ENCODE peak calls at places on chromosomes 16 and 17, in seven cellular contexts. D is Ammon's horn, J is caudate nucleus, F is RPMI8226, L is kidney tubule cell, B is Calu3, Z is posterior vena cava. Q is an unnamed sample.

GRCh38 chr16:80120899-80121521 is 419.8 kb upstream of the DYNLRB2 start:
- DNase-seq in Z (no peak), L (no peak), F (no peak), D (no peak), J (no peak), B (no peak), Q (no peak)

GRCh38 chr17:68344701-68345136 is 53.4 kb downstream of the ARSG start:
- DNase-seq in D (no peak), B (no peak), J (no peak), L (no peak), F (no peak), Z (no peak), Q (no peak)

GRCh38 chr16:81451753-81452680 is 7.4 kb downstream of the CMIP start:
- DNase-seq in L (peak), D (peak), B (no peak), F (no peak), Z (peak), J (no peak), Q (peak)

GRCh38 chr16:53511403-53512280 is 8.6 kb upstream of the AKTIP start:
- DNase-seq in L (peak), Z (no peak), F (no peak), J (no peak), D (no peak), B (peak), Q (peak)

GRCh38 chr17:38896373-38896954 is 26.6 kb downstream of the LASP1 start:
- DNase-seq in B (no peak), L (no peak), Z (no peak), J (no peak), D (no peak), F (no peak), Q (no peak)

GRCh38 chr17:26773189-26774188 is 520.4 kb upstream of the WSB1 start:
- DNase-seq in F (no peak), J (no peak), L (no peak), Z (peak), D (no peak), B (no peak), Q (no peak)

GRCh38 chr16:35102780-35103403 is 1643.5 kb downstream of the TP53TG3F start:
- DNase-seq in Z (no peak), D (no peak), L (no peak), B (no peak), J (no peak), F (peak), Q (no peak)

GRCh38 chr17:65173284-65173793 is 36.2 kb downstream of the RGS9 start:
- DNase-seq in D (no peak), F (peak), B (peak), L (peak), Z (no peak), J (no peak), Q (no peak)

GRCh38 chr16:85367485-85367884 is 245.6 kb upstream of the GSE1 start:
- DNase-seq in B (no peak), L (no peak), J (no peak), F (no peak), D (no peak), Z (no peak), Q (no peak)

GRCh38 chr17:50080096-50080480 is 15.1 kb upstream of the PDK2 start:
- DNase-seq in J (no peak), F (no peak), B (no peak), D (no peak), L (no peak), Z (no peak), Q (no peak)

GRCh38 chr17:71793550-71793949 is 327.3 kb upstream of the SOX9 start:
- DNase-seq in D (no peak), J (no peak), L (peak), B (no peak), F (no peak), Z (no peak), Q (no peak)

GRCh38 chr17:66649818-66650489 is 185.0 kb upstream of the CACNG5 start:
- DNase-seq in F (no peak), D (no peak), J (no peak), Z (no peak), B (no peak), L (no peak), Q (no peak)

GRCh38 chr16:80369559-80369958 is 171.2 kb upstream of the DYNLRB2 start:
- DNase-seq in Z (no peak), F (no peak), J (no peak), L (peak), D (peak), B (peak), Q (peak)

GRCh38 chr16:11691235-11691634 is 23.0 kb downstream of the SNN start:
- DNase-seq in L (no peak), D (no peak), Z (no peak), J (no peak), B (no peak), F (no peak), Q (no peak)

GRCh38 chr17:50863221-50863843 is 2.8 kb downstream of the TOB1 start:
- DNase-seq in L (peak), B (peak), F (peak), Z (no peak), D (peak), J (peak), Q (no peak)

GRCh38 chr17:7848665-7849184 is 6.1 kb upstream of the TMEM88 start:
- DNase-seq in J (no peak), D (no peak), Z (no peak), L (no peak), F (no peak), B (no peak), Q (no peak)

GRCh38 chr16:82684246-82684645 is 57.5 kb downstream of the CDH13 start:
- DNase-seq in J (no peak), B (no peak), F (no peak), D (no peak), L (peak), Z (no peak), Q (no peak)

GRCh38 chr16:2964416-2965223 is 545 bp downstream of the KREMEN2 start:
- DNase-seq in B (peak), F (peak), L (peak), J (no peak), Z (no peak), D (no peak), Q (peak)

GRCh38 chr17:42407289-42407836 is 15.7 kb downstream of the CAVIN1 start:
- DNase-seq in B (peak), D (peak), J (peak), F (peak), L (peak), Z (peak), Q (peak)

GRCh38 chr16:17836868-17837602 is 366.3 kb upstream of the XYLT1 start:
- DNase-seq in L (no peak), Z (no peak), B (no peak), J (no peak), F (no peak), D (no peak), Q (no peak)

GRCh38 chr17:17846645-17847044 is 9.9 kb upstream of the SREBF1 start:
- DNase-seq in D (no peak), L (no peak), F (no peak), B (no peak), J (no peak), Z (no peak), Q (no peak)

GRCh38 chr17:68310141-68310540 is 18.8 kb downstream of the ARSG start:
- DNase-seq in B (no peak), F (no peak), Z (no peak), D (no peak), L (no peak), J (no peak), Q (no peak)

GRCh38 chr17:74512041-74512440 is 19.2 kb downstream of the CD300LB start:
- DNase-seq in L (peak), D (no peak), Z (no peak), J (no peak), F (no peak), B (no peak), Q (no peak)

Q was measured in HuH-7.5.